ENCODE peak calls at places on chromosomes 1 and 21, in ten cellular contexts. W, M, Y, T, L, F, R, U, V and P are unnamed samples.

GRCh38 chr1:206658264-206658980 is 23.1 kb downstream of the DYRK3 start:
- DNase-seq in U (no peak), R (peak), Y (no peak), M (peak), V (peak), W (peak), L (no peak), T (no peak), F (peak), P (no peak)

GRCh38 chr1:5342830-5343229 is 649.4 kb downstream of the NPHP4 start:
- DNase-seq in F (no peak), M (no peak), Y (no peak), U (no peak), L (no peak), R (no peak), V (no peak), T (no peak), W (no peak), P (no peak)

GRCh38 chr21:14382835-14383595 is at the start of gene HSPA13:
- DNase-seq in M (peak), V (peak), W (peak), L (peak), U (peak), Y (peak), F (peak), T (peak), R (peak), P (peak)

GRCh38 chr1:108590947-108591346 is 31.0 kb downstream of the EEIG2 start:
- DNase-seq in L (peak), T (peak), R (no peak), U (no peak), F (no peak), W (peak), Y (peak), M (no peak), V (no peak), P (peak)

GRCh38 chr1:219927956-219928790 is at the start of gene SLC30A10:
- DNase-seq in L (peak), F (no peak), T (no peak), V (no peak), W (peak), U (peak), Y (peak), R (peak), M (peak), P (no peak)

GRCh38 chr1:70436617-70437236 is 25.7 kb downstream of the CTH start:
- DNase-seq in W (peak), T (no peak), L (peak), V (no peak), F (no peak), M (no peak), R (no peak), U (no peak), Y (no peak), P (peak)

GRCh38 chr1:205452364-205452763 is 3.5 kb downstream of the BLACAT1 start:
- DNase-seq in U (no peak), W (no peak), T (no peak), Y (no peak), L (no peak), R (no peak), M (no peak), V (no peak), F (no peak), P (no peak)

GRCh38 chr1:8120693-8121260 is 94.7 kb upstream of the ERRFI1 start:
- DNase-seq in F (no peak), L (no peak), T (peak), V (no peak), R (peak), W (peak), U (no peak), Y (peak), M (no peak), P (no peak)

GRCh38 chr1:54390655-54391054 is 15.5 kb downstream of the SSBP3 start:
- DNase-seq in Y (no peak), L (no peak), F (no peak), U (no peak), W (no peak), T (no peak), M (peak), V (no peak), R (no peak), P (no peak)

GRCh38 chr1:209790286-209791193 is 6.2 kb upstream of the C1orf74 start:
- DNase-seq in U (no peak), W (no peak), M (no peak), T (peak), F (no peak), Y (no peak), V (no peak), L (no peak), R (no peak), P (peak)

GRCh38 chr1:186530104-186530503 is 69.2 kb upstream of the PDC start:
- DNase-seq in W (peak), V (no peak), F (no peak), T (no peak), M (no peak), Y (no peak), R (no peak), U (no peak), L (peak), P (peak)

GRCh38 chr1:242477944-242478343 is 46.6 kb downstream of the PLD5 start:
- DNase-seq in U (no peak), R (no peak), L (no peak), V (no peak), T (no peak), Y (no peak), M (no peak), W (no peak), F (no peak), P (no peak)

GRCh38 chr1:34199927-34200326 is 23.2 kb downstream of the C1orf94 start:
- DNase-seq in F (no peak), L (no peak), V (no peak), U (no peak), Y (no peak), M (no peak), W (no peak), R (peak), T (peak), P (peak)

GRCh38 chr1:231351816-231352215 is 13.7 kb downstream of the SPRTN start:
- DNase-seq in T (no peak), U (no peak), L (no peak), Y (no peak), W (no peak), R (no peak), V (no peak), F (no peak), M (no peak), P (no peak)

GRCh38 chr1:86965827-86966182 is 51.4 kb downstream of the HS2ST1 start:
- DNase-seq in W (no peak), T (no peak), V (no peak), R (no peak), M (no peak), U (no peak), L (no peak), Y (no peak), F (no peak), P (no peak)

GRCh38 chr1:36508257-36508656 is 25.5 kb upstream of the CSF3R start:
- DNase-seq in V (no peak), Y (no peak), U (no peak), L (no peak), F (no peak), W (no peak), M (no peak), R (no peak), T (no peak), P (no peak)

GRCh38 chr1:229629251-229629650 is 3.2 kb downstream of the URB2 start:
- DNase-seq in Y (no peak), U (no peak), M (no peak), W (peak), T (no peak), R (no peak), L (peak), V (no peak), F (no peak), P (no peak)

GRCh38 chr1:62198069-62198780 is 3.6 kb downstream of the L1TD1 start:
- DNase-seq in U (no peak), R (no peak), F (no peak), L (no peak), T (no peak), V (no peak), W (no peak), Y (no peak), M (no peak), P (no peak)

GRCh38 chr1:219847215-219847855 is 81.0 kb downstream of the SLC30A10 start:
- DNase-seq in R (peak), M (no peak), F (no peak), T (peak), U (peak), V (no peak), W (no peak), L (no peak), Y (no peak), P (no peak)

GRCh38 chr1:18480315-18481189 is at the start of gene KLHDC7A:
- DNase-seq in V (peak), F (no peak), W (no peak), Y (peak), U (peak), L (no peak), M (no peak), R (peak), T (peak), P (no peak)

GRCh38 chr1:166088572-166088955 is 78.2 kb downstream of the FAM78B start:
- DNase-seq in Y (no peak), F (no peak), U (no peak), R (no peak), V (no peak), M (no peak), L (no peak), W (no peak), T (no peak), P (no peak)

GRCh38 chr1:181936269-181936668 is 125.2 kb downstream of the ZNF648 start:
- DNase-seq in F (no peak), M (no peak), Y (no peak), V (no peak), R (no peak), U (no peak), W (no peak), L (no peak), T (no peak), P (no peak)

GRCh38 chr1:61334718-61335589 is 252.6 kb downstream of the NFIA start:
- DNase-seq in F (peak), M (peak), W (peak), R (no peak), L (no peak), T (no peak), U (no peak), Y (peak), V (no peak), P (peak)

GRCh38 chr21:43811262-43812105 is 22.1 kb downstream of the RRP1 start:
- DNase-seq in W (no peak), Y (no peak), T (no peak), M (no peak), F (no peak), L (no peak), R (no peak), V (no peak), U (no peak), P (no peak)

GRCh38 chr1:201137579-201138310 is 10.8 kb upstream of the ASCL5 start:
- DNase-seq in T (peak), U (peak), R (no peak), F (peak), V (no peak), Y (peak), L (peak), W (peak), M (peak), P (peak)

GRCh38 chr1:22252902-22253790 is 110.2 kb upstream of the WNT4 start:
- DNase-seq in M (no peak), Y (no peak), U (no peak), L (no peak), W (no peak), F (no peak), V (no peak), R (no peak), T (no peak), P (peak)

GRCh38 chr1:244545511-244545910 is 84.4 kb downstream of the CATSPERE start:
- DNase-seq in W (peak), L (peak), T (peak), R (no peak), V (no peak), Y (no peak), F (no peak), M (no peak), U (no peak), P (no peak)

GRCh38 chr1:53739109-53739681 is at the start of gene GLIS1:
- DNase-seq in F (peak), V (peak), L (peak), M (peak), Y (peak), W (peak), U (peak), R (peak), T (peak), P (peak)

GRCh38 chr1:67429011-67429527 is 1.1 kb downstream of the SERBP1 start:
- DNase-seq in M (no peak), T (peak), V (no peak), Y (peak), R (no peak), W (peak), L (peak), U (peak), F (no peak), P (no peak)

GRCh38 chr1:92323473-92324453 is 24.9 kb downstream of the RPAP2 start:
- DNase-seq in U (no peak), F (no peak), L (no peak), Y (no peak), M (no peak), W (no peak), V (no peak), R (no peak), T (no peak), P (no peak)

DNA sequence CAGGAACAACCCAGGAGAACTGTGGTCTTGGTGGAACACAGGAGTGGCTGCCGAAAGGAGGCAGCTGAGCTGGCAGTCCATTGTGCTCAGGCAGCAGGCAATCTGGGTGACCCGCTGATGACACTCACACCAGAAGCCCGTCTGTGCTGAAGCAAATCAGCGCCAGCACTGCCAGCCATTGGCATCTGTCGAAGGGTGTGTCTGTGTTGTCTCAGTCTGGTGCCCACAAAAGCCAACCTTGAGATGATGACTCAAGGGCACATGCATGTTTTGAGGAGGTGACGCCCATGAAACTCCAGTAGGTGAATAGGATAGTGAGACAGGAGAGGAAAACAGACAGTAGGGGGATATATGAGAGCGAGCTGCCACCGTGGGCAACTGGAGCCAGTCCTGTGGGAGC is 167.3 kb downstream of the KAZN start:
- DNase-seq in T (peak), F (no peak), L (no peak), U (no peak), M (no peak), R (peak), Y (no peak), V (no peak), W (no peak), P (no peak)
- TF ChIP-seq CTCF in T (no peak), F (no peak), L (no peak), U (no peak), M (no peak), R (no peak), Y (no peak), V (no peak), W (no peak), P (no peak)

GRCh38 chr1:179774033-179774432 is 30.9 kb downstream of the FAM163A start:
- DNase-seq in T (no peak), F (no peak), Y (no peak), R (no peak), U (no peak), L (no peak), V (no peak), M (no peak), W (no peak), P (no peak)
- TF ChIP-seq CTCF in T (no peak), F (no peak), Y (no peak), R (no peak), U (no peak), L (no peak), V (no peak), M (no peak), W (no peak), P (no peak)

GRCh38 chr21:38126677-38127271 is 130.0 kb upstream of the KCNJ15 start:
- DNase-seq in T (peak), M (peak), V (peak), W (peak), F (peak), L (peak), U (peak), Y (peak), R (peak), P (peak)

GRCh38 chr21:38134084-38134873 is 122.5 kb upstream of the KCNJ15 start:
- DNase-seq in U (no peak), T (peak), R (no peak), W (no peak), Y (no peak), L (no peak), M (no peak), V (no peak), F (no peak), P (no peak)

GRCh38 chr21:38129711-38130110 is 127.1 kb upstream of the KCNJ15 start:
- DNase-seq in Y (no peak), L (no peak), T (no peak), V (no peak), R (no peak), F (no peak), U (no peak), W (no peak), M (no peak), P (no peak)
- TF ChIP-seq CTCF in Y (no peak), L (no peak), T (no peak), V (no peak), R (no peak), F (no peak), U (no peak), W (no peak), M (no peak), P (no peak)

DNA sequence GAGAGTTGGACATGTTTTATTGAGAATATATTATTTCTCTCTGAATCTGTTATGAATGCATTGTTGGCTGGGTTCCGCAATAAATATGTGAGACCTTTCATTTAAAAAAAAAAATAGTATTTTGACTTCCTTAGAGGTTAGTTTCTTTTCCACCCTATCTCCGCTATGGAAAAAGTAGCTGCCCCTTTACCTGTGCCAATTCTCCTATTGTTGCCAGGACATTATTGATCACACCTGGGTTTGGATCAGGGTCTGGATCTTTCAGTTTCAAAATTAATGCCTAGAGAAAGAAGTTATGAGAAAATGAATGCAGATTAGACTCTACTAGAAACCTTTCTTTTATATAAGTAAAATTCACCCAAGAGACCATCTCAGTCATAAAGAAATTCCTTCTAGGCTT is 29.1 kb downstream of the MTOR start:
- DNase-seq in L (no peak), R (no peak), U (no peak), T (no peak), M (no peak), V (no peak), F (no peak), W (no peak), Y (no peak), P (no peak)
- TF ChIP-seq CTCF in L (no peak), R (no peak), U (no peak), T (no peak), M (no peak), V (no peak), F (no peak), W (no peak), Y (no peak), P (no peak)

DNA sequence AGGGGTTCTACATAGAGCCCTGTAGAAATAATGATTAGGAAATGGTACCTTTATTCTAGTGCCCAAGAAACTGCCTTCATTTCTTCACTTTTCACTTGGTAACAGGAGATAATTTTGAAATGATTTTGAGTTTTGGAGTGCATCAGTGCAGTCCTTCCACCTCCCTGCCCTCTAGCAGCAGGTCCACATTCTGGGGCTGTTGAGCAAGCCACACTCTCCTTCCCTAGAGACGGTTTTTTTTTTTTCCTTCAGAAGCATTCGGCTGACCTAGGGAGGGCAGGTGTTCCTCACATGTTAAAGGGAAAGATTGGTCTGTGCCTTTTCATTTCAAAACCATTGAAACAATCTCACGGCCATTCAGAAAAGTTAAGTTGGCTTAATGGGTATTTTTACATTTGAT is 39.8 kb downstream of the SLC37A1 start:
- DNase-seq in W (peak), F (no peak), U (peak), Y (no peak), T (no peak), L (no peak), V (no peak), M (no peak), R (no peak), P (no peak)
- TF ChIP-seq CTCF in W (peak), F (no peak), U (no peak), Y (no peak), T (no peak), L (peak), V (no peak), M (no peak), R (no peak), P (no peak)

DNA sequence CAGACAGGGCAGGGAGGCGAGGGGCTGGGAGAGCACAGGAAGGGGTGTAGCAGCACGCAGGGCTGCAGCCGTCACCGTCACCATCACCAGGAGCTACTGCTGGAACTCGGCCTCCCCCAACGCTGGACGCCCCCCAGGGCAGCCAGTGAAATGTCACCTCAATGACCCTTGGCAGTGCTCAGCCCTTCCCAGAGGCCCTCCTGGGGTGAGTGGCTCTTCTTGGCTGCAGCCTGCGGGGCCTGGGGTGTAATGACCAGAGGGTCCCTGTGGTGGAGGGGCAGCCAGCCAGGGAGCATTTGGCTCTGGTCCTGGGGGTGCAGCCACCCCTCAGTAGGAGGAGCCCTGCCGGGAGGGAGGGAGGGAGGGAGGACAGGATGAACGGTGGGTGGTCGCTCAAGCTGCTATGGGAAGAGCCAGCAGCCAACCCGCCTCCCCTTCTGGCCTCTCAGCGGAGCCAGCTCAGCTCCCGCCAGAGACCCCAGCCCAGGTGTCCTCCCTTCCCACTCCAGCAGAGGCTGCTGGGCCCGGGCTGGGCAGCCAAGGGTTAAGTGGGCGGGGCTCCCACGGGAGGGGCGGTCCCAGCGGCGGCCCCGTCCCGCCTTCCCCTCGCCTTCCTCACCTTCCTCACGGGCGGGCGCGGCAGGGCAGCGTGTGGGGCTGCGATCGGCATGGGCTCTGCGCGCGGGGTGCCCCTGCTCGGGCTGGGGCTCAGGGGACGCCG is 9.1 kb upstream of the PLCH2 start:
- DNase-seq in F (no peak), L (no peak), R (peak), W (no peak), M (no peak), V (no peak), T (no peak), Y (no peak), U (peak), P (no peak)
- TF ChIP-seq CTCF in F (no peak), L (no peak), R (no peak), W (no peak), M (no peak), V (no peak), T (no peak), Y (no peak), U (no peak), P (no peak)